ENCODE peak calls at places on chromosomes 12 and 14, in seven cellular contexts. L is endodermal cell; R is hepatocyte; C is aorta; S is lower lobe of right lung; Z is body of pancreas; Q is CD4-positive, alpha-beta memory T cell. U is an unnamed sample.

GRCh38 chr12:48794870-48795269 is 6.0 kb upstream of the ADCY6 start:
- DNase-seq in L (no peak), R (peak; percentile 39), C (no peak), S (no peak), Z (no peak), Q (no peak), U (peak; percentile 56)

GRCh38 chr12:56565510-56566101 is 44.0 kb downstream of the RBMS2 start:
- DNase-seq in L (peak; percentile 77), R (peak; percentile 90), C (peak; percentile 83), S (peak; percentile 67), Z (peak; percentile 57), Q (no peak), U (peak; percentile 76)

GRCh38 chr12:38392584-38393144 is 76.1 kb downstream of the ALG10B start:
- DNase-seq in L (no peak), R (peak; percentile 16), C (no peak), S (no peak), Z (no peak), Q (no peak), U (no peak)

GRCh38 chr12:78645956-78646355 is 218.6 kb upstream of the SYT1 start:
- DNase-seq in L (no peak), R (no peak), C (no peak), S (no peak), Z (no peak), Q (no peak), U (no peak)

GRCh38 chr14:54241517-54241916 is 155.3 kb upstream of the CDKN3 start:
- DNase-seq in L (no peak), R (no peak), C (no peak), S (no peak), Z (no peak), Q (no peak), U (no peak)

GRCh38 chr14:58699656-58700055 is 61.9 kb downstream of the DACT1 start:
- DNase-seq in L (no peak), R (no peak), C (no peak), S (no peak), Z (no peak), Q (no peak), U (no peak)

GRCh38 chr12:122979908-122980191 is 631 bp upstream of the ARL6IP4 start:
- DNase-seq in L (no peak), R (no peak), C (no peak), S (no peak), Z (no peak), Q (no peak), U (no peak)

GRCh38 chr14:78232666-78233065 is 62.5 kb downstream of the NRXN3 start:
- DNase-seq in L (no peak), R (no peak), C (no peak), S (no peak), Z (no peak), Q (no peak), U (no peak)

GRCh38 chr12:65556676-65557424 is 267.4 kb upstream of the HMGA2 start:
- DNase-seq in L (peak; percentile 98), R (peak; percentile 92), C (peak; percentile 93), S (peak; percentile 84), Z (peak; percentile 75), Q (peak; percentile 34), U (peak; percentile 80)

GRCh38 chr12:75479963-75480461 is 543 bp upstream of the GLIPR1 start:
- DNase-seq in L (no peak), R (no peak), C (no peak), S (no peak), Z (no peak), Q (no peak), U (peak; percentile 39)

GRCh38 chr12:47808049-47808448 is 11.7 kb downstream of the HDAC7 start:
- DNase-seq in L (no peak), R (peak; percentile 49), C (peak; percentile 87), S (peak; percentile 72), Z (peak; percentile 43), Q (peak; percentile 78), U (peak; percentile 36)

GRCh38 chr14:91128699-91129098 is 14.8 kb downstream of the DGLUCY start:
- DNase-seq in L (no peak), R (no peak), C (no peak), S (no peak), Z (no peak), Q (no peak), U (no peak)

GRCh38 chr12:53006810-53007742 is 820 bp downstream of the EIF4B start:
- DNase-seq in L (peak; percentile 94), R (peak; percentile 92), C (peak; percentile 91), S (peak; percentile 83), Z (peak; percentile 81), Q (peak; percentile 76), U (peak; percentile 71)

GRCh38 chr12:107530706-107531105 is 154.9 kb upstream of the PWP1 start:
- DNase-seq in L (no peak), R (no peak), C (no peak), S (no peak), Z (no peak), Q (no peak), U (no peak)

GRCh38 chr14:80491131-80491530 is 279.8 kb upstream of the DIO2 start:
- DNase-seq in L (peak; percentile 69), R (peak; percentile 40), C (no peak), S (no peak), Z (peak; percentile 3), Q (no peak), U (peak; percentile 41)

GRCh38 chr14:29553427-29553826 is 374.2 kb downstream of the PRKD1 start:
- DNase-seq in L (no peak), R (no peak), C (no peak), S (no peak), Z (no peak), Q (no peak), U (no peak)

GRCh38 chr14:33734387-33734786 is 216.5 kb downstream of the EGLN3 start:
- DNase-seq in L (no peak), R (no peak), C (no peak), S (no peak), Z (no peak), Q (no peak), U (no peak)

GRCh38 chr12:52741378-52742195 is 35.6 kb downstream of the KRT76 start:
- DNase-seq in L (peak; percentile 97), R (peak; percentile 86), C (no peak), S (peak; percentile 61), Z (peak; percentile 59), Q (peak; percentile 49), U (peak; percentile 64)

GRCh38 chr14:88987516-88987915 is 163.1 kb downstream of the TTC8 start:
- DNase-seq in L (no peak), R (no peak), C (no peak), S (no peak), Z (no peak), Q (no peak), U (no peak)

GRCh38 chr12:50059440-50060119 is 2.2 kb downstream of the ASIC1 start:
- DNase-seq in L (no peak), R (no peak), C (no peak), S (no peak), Z (no peak), Q (no peak), U (no peak)

GRCh38 chr14:86035882-86036281 is 505.9 kb downstream of the FLRT2 start:
- DNase-seq in L (peak; percentile 83), R (peak; percentile 30), C (no peak), S (no peak), Z (peak; percentile 12), Q (no peak), U (no peak)

GRCh38 chr14:51116682-51117081 is 21.8 kb upstream of the TRIM9 start:
- DNase-seq in L (no peak), R (no peak), C (no peak), S (no peak), Z (no peak), Q (no peak), U (no peak)

GRCh38 chr12:42484996-42485395 is 104.5 kb downstream of the PRICKLE1 start:
- DNase-seq in L (no peak), R (no peak), C (no peak), S (no peak), Z (no peak), Q (no peak), U (no peak)

GRCh38 chr14:67938046-67938445 is 118.5 kb downstream of the RAD51B start:
- DNase-seq in L (no peak), R (no peak), C (no peak), S (no peak), Z (no peak), Q (no peak), U (no peak)

GRCh38 chr14:57611555-57612075 is 118.0 kb upstream of the CCDC198 start:
- DNase-seq in L (no peak), R (no peak), C (no peak), S (no peak), Z (no peak), Q (no peak), U (no peak)
- H3K36me3 ChIP-seq in L (no peaks in the 10 kb centered on the region), R (no peaks in the 10 kb centered on the region), C (no peaks in the 10 kb centered on the region), S (no peaks in the 10 kb centered on the region), Z (no peaks in the 10 kb centered on the region), Q (no peaks in the 10 kb centered on the region), U (no peaks in the 10 kb centered on the region)

DNA sequence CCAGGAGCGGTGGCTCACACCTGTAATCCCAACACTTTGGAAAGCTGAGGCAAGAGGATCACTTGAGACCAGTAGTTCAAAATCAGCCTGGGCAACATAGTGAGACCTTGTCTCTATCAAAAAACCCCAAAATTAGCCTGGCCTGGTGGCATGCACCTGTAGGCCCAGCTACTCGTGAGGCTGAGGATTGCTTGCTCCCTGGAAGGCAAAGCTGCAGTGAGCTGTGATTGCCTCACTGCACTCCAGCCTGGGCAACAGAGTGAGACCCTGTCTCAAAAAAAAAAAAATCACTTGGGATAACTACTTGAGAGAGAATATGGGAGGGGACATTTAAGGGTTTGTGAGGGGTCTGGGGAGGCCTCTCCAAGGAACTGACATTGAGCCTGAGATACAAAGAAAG is 109.0 kb downstream of the GPATCH2L start:
- DNase-seq in L (peak; percentile 14), R (no peak), C (no peak), S (no peak), Z (no peak), Q (no peak), U (no peak)
- H3K27ac ChIP-seq in L (no peak overlapping the region), R (no peak overlapping the region), C (no peak overlapping the region), S (no peak overlapping the region), Z (no peak overlapping the region), Q (no peak overlapping the region), U (no peak overlapping the region)

GRCh38 chr12:117968826-117969659 is at the start of gene KSR2:
- DNase-seq in L (peak; percentile 98), R (peak; percentile 91), C (no peak), S (peak; percentile 92), Z (peak; percentile 93), Q (peak; percentile 64), U (peak; percentile 64)
- H3K4me3 ChIP-seq in L (peak within 1 kb of the TSS; percentile 85), R (peak within 1 kb of the TSS; percentile 44), C (no peak within 1 kb of the TSS), S (peak within 1 kb of the TSS; percentile 54), Z (peak within 1 kb of the TSS; percentile 77), Q (no peak within 1 kb of the TSS), U (peak within 1 kb of the TSS; percentile 50)

DNA sequence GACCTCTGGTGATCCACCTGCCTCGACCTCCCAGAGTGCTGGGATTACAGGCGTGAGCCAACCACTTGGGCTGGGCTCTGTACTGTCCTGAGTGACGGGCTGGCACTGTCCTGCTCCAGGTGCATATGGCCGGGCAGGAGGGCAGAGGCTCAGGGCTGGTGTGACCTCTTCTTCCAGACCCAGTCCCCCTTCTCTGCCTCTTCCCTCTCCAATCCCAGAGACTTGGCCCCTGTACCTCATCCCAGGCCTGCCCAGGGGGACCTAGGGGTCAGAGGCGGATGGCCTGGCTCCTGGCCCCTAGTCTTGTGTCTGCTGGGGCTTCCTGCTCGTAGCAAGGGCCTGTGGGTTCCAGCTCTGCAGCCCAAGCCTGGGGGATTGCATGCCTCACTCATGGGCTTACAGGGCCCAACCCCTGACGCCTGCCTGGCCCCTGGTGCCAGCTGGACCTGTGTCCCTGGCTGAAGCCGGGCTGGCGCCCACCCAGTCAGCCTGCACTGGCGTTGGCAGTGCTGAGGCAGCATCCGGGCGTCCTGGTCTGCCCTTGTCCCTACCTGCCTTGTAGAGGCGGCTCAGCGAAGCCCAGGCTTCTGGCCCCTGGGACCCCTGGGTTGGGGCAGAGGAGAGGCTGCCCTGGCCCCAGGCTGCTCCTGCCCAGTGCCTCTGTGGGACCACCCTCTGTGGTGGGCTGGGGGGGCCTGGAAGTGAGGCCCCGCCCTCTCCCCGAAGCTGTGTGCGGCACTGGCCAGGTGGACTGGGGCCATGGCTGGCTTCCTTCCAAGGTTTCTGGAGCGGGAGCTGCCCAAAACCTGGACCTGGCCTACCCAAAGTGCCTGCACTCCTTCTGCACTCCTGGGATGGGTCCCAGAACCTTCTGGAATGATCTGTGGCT is 4.3 kb downstream of the TEDC1 start:
- DNase-seq in L (peak; percentile 44), R (peak; percentile 8), C (peak; percentile 77), S (peak; percentile 46), Z (no peak), Q (no peak), U (no peak)
- H3K36me3 ChIP-seq in L (no peaks in the 10 kb centered on the region), R (no peaks in the 10 kb centered on the region), C (no peaks in the 10 kb centered on the region), S (peaks cover 14% of the 10 kb centered on the region), Z (no peaks in the 10 kb centered on the region), Q (no peaks in the 10 kb centered on the region), U (no peaks in the 10 kb centered on the region)